ENCODE peak calls at places on chromosomes 1 and 21, in six cellular contexts. Z is upper lobe of left lung, S is HCT116, K is HepG2, J is GM12878, C is Panc1. T is an unnamed sample.

GRCh38 chr1:244361764-244362473 is 89.8 kb downstream of the ADSS2 start:
- ATAC-seq in Z (peak; percentile 45), S (no peak), K (peak; percentile 95), J (no peak), C (no peak), T (peak; percentile 75)

GRCh38 chr21:36480618-36481017 is 696 bp upstream of the CLDN14 start:
- ATAC-seq in Z (no peak), S (no peak), K (no peak), J (no peak), C (no peak), T (no peak)

GRCh38 chr1:41955461-41956159 is 36.9 kb upstream of the HIVEP3 start:
- ATAC-seq in Z (no peak), S (peak; percentile 87), K (no peak), J (peak; percentile 92), C (peak; percentile 83), T (no peak)

GRCh38 chr21:36747114-36747814 is 48.3 kb downstream of the SIM2 start:
- ATAC-seq in Z (no peak), S (no peak), K (peak; percentile 37), J (no peak), C (peak; percentile 80), T (no peak)

GRCh38 chr1:21901473-21901847 is 35.6 kb downstream of the HSPG2 start:
- ATAC-seq in Z (peak; percentile 61), S (no peak), K (no peak), J (peak; percentile 28), C (peak; percentile 51), T (no peak)

GRCh38 chr1:59685666-59686065 is 129.1 kb upstream of the HOOK1 start:
- ATAC-seq in Z (no peak), S (no peak), K (no peak), J (no peak), C (no peak), T (no peak)

GRCh38 chr1:198156111-198156744 is 570 bp upstream of the NEK7 start:
- ATAC-seq in Z (peak; percentile 60), S (peak; percentile 35), K (peak; percentile 21), J (peak; percentile 40), C (no peak), T (no peak)

GRCh38 chr1:225934711-225935110 is 6.3 kb downstream of the LEFTY2 start:
- ATAC-seq in Z (no peak), S (no peak), K (no peak), J (no peak), C (no peak), T (no peak)

GRCh38 chr1:24248859-24249258 is 61.8 kb upstream of the IFNLR1 start:
- ATAC-seq in Z (no peak), S (peak; percentile 84), K (no peak), J (no peak), C (peak; percentile 61), T (no peak)

GRCh38 chr1:51576923-51577322 is 40.0 kb upstream of the OSBPL9 start:
- ATAC-seq in Z (no peak), S (no peak), K (no peak), J (no peak), C (no peak), T (no peak)

GRCh38 chr1:3479511-3480368 is 25.3 kb downstream of the ARHGEF16 start:
- ATAC-seq in Z (no peak), S (no peak), K (peak; percentile 28), J (no peak), C (no peak), T (no peak)

GRCh38 chr1:180785306-180785705 is 127.4 kb upstream of the KIAA1614 start:
- ATAC-seq in Z (no peak), S (no peak), K (no peak), J (no peak), C (no peak), T (no peak)

GRCh38 chr1:158771950-158772866 is at the start of gene OR6N1:
- ATAC-seq in Z (no peak), S (no peak), K (no peak), J (no peak), C (no peak), T (no peak)

GRCh38 chr1:32920833-32921232 is 19.6 kb upstream of the TMEM54 start:
- ATAC-seq in Z (peak; percentile 62), S (no peak), K (no peak), J (no peak), C (no peak), T (no peak)

GRCh38 chr1:61191140-61191720 is 108.9 kb downstream of the NFIA start:
- ATAC-seq in Z (no peak), S (no peak), K (no peak), J (no peak), C (no peak), T (no peak)

GRCh38 chr1:161439280-161440232 is 65.7 kb upstream of the FCGR2A start:
- ATAC-seq in Z (no peak), S (no peak), K (no peak), J (no peak), C (peak; percentile 6), T (no peak)

GRCh38 chr1:115184951-115185331 is 95.6 kb upstream of the TSPAN2 start:
- ATAC-seq in Z (peak; percentile 61), S (no peak), K (no peak), J (no peak), C (no peak), T (peak; percentile 75)

GRCh38 chr1:22737374-22738068 is 26.9 kb downstream of the EPHB2 start:
- ATAC-seq in Z (no peak), S (no peak), K (no peak), J (no peak), C (no peak), T (no peak)

GRCh38 chr1:20265243-20265642 is 25.4 kb upstream of the VWA5B1 start:
- ATAC-seq in Z (no peak), S (no peak), K (no peak), J (no peak), C (no peak), T (no peak)

GRCh38 chr1:202010042-202011015 is at the start of gene ELF3:
- ATAC-seq in Z (peak; percentile 63), S (peak; percentile 79), K (peak; percentile 92), J (peak; percentile 95), C (peak; percentile 64), T (no peak)

GRCh38 chr21:34690793-34691175 is 22.0 kb downstream of the CLIC6 start:
- ATAC-seq in Z (no peak), S (no peak), K (no peak), J (no peak), C (no peak), T (no peak)

GRCh38 chr1:91724231-91724630 is 161.7 kb downstream of the TGFBR3 start:
- ATAC-seq in Z (no peak), S (no peak), K (no peak), J (no peak), C (no peak), T (no peak)

GRCh38 chr1:60111118-60111517 is 37.5 kb upstream of the C1orf87 start:
- ATAC-seq in Z (no peak), S (no peak), K (no peak), J (no peak), C (no peak), T (no peak)

GRCh38 chr1:11204396-11205190 is 15.4 kb downstream of the ANGPTL7 start:
- ATAC-seq in Z (no peak), S (no peak), K (no peak), J (no peak), C (no peak), T (no peak)

GRCh38 chr21:39318091-39318959 is 4.9 kb upstream of the BRWD1 start:
- ATAC-seq in Z (no peak), S (no peak), K (no peak), J (no peak), C (no peak), T (no peak)

GRCh38 chr1:65377496-65378268 is 42.8 kb upstream of the LEPR start:
- ATAC-seq in Z (no peak), S (no peak), K (no peak), J (no peak), C (no peak), T (no peak)

GRCh38 chr1:71641903-71642302 is 561.1 kb upstream of the ZRANB2 start:
- ATAC-seq in Z (no peak), S (no peak), K (no peak), J (no peak), C (no peak), T (no peak)

GRCh38 chr21:33330726-33331125 is 6.0 kb downstream of the IFNAR1 start:
- ATAC-seq in Z (no peak), S (no peak), K (no peak), J (peak; percentile 55), C (no peak), T (no peak)

GRCh38 chr1:8848663-8849386 is 29.7 kb downstream of the ENO1 start:
- ATAC-seq in Z (peak; percentile 97), S (peak; percentile 98), K (peak; percentile 91), J (peak; percentile 98), C (peak; percentile 95), T (peak; percentile 100)
- TF ChIP-seq POLR2AphosphoS5 in Z (peak; percentile 25), S (no peak), K (no peak), J (no peak), C (no peak), T (peak; percentile 72)

DNA sequence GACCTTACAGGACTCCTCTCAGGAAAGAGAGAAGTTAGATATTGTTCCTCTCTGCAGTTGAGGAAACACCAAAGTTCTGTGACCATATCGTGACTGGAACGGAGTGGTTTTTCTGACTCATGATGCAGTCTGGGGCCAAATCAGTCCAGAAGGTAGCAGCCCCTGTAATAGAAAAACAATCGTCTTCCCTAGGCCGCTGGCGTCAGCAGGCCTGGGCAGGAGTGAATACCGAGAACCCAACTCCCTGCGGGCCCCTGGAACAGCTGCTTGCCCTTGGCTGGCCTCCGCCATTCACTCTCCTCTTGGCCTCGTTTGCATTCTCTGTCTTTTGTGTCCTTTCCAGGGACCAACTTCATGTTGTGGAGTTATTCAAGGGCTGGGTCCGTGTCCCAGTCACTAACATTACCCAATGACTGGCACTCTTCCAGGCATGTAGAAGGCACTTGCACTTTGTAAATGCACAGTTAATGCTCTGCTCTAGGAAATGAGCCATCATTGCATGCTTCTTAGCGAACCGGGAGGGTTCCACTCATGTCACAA is 10.9 kb upstream of the CD101 start:
- ATAC-seq in Z (peak; percentile 92), S (no peak), K (no peak), J (no peak), C (no peak), T (peak; percentile 92)
- TF ChIP-seq POLR2AphosphoS5 in Z (no peak), S (no peak), K (no peak), J (no peak), C (no peak), T (peak; percentile 31)

GRCh38 chr1:156742801-156743200 is 1.9 kb upstream of the MRPL24 start:
- ATAC-seq in Z (no peak), S (no peak), K (no peak), J (no peak), C (no peak), T (no peak)
- TF ChIP-seq POLR2AphosphoS5 in Z (no peak), S (no peak), K (no peak), J (no peak), C (peak; percentile 2), T (no peak)

DNA sequence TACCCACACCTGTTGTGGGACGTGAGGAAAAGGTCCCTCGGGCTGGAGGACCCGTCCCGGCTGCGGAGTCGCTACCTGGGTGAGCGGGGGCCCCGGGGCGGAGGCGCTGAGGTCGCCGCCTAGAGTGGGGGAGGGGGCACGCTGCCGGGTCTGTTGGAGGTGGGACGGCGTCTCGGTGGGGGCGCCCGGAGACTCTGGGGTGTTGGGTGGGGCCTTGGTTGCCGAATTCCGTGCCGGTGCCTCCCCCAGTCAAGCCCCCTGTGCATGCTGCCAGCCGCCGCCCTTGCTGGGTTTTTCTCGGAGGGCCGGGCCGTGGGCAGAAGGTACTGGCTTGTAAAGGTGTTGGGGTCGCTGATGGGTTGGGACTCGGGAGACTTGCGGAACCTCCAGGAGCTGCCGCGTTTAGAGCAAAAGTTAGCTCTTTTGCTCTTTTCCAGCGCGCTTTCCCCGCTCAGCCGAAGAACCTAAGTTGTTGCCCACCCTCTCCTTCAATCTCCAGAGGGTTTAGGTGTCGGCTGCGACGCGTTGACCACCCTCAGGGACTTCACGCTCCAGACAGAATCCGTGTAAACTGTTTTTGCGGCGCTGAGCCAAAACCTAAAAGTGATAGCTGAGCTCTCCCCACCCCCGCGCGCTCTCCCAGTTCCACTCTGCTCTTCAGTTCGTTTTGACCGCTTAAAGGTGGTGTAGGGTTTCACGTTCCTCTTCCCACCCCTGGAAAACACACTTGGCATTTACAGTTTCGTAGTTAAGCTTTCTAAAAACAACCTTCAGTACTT is at the start of gene MPC2:
- ATAC-seq in Z (peak; percentile 61), S (peak; percentile 26), K (peak; percentile 50), J (peak; percentile 30), C (peak; percentile 50), T (peak; percentile 1)
- TF ChIP-seq POLR2AphosphoS5 in Z (peak; percentile 65), S (peak; percentile 44), K (no peak), J (peak; percentile 68), C (no peak), T (peak; percentile 40)